ENCODE peak calls at places on chromosomes 3 and 15, in eight cellular contexts. U is fibroblast of pulmonary artery; Q is stimulated activated naive CD8-positive, alpha-beta T cell treated with anti-CD3 and anti-CD28 coated beads, Interleukin-15, Interleukin-2, amounts not matched to agents 100 U/mL and 50 U/mL, for 24 hours; T is NCI-H345; P is fibroblast of the aortic adventitia; M is foreskin fibroblast; V is upper lobe of right lung; E is AG20443. N is an unnamed sample.

GRCh38 chr3:120450261-120450913 is 405 bp downstream of the FSTL1 start:
- DNase-seq in E (peak; percentile 30), U (peak; percentile 44), Q (peak; percentile 16), M (no peak), T (no peak), V (peak; percentile 73), P (no peak), N (peak; percentile 68)

GRCh38 chr3:16907245-16907644 is 22.5 kb downstream of the PLCL2 start:
- DNase-seq in T (no peak), U (no peak), E (no peak), Q (no peak), V (no peak), M (no peak), P (peak; percentile 50), N (no peak)

GRCh38 chr3:49718419-49719213 is 868 bp downstream of the AMIGO3 start:
- DNase-seq in M (no peak), V (peak; percentile 74), Q (no peak), T (no peak), P (no peak), U (no peak), E (no peak), N (peak; percentile 74)

GRCh38 chr15:68658151-68658550 is 79.4 kb downstream of the CORO2B start:
- DNase-seq in M (no peak), P (no peak), V (peak; percentile 48), E (no peak), Q (no peak), T (no peak), U (no peak), N (no peak)

GRCh38 chr15:70094690-70095311 is 2.9 kb downstream of the TLE3 start:
- DNase-seq in M (no peak), E (no peak), P (no peak), V (no peak), U (peak; percentile 31), Q (no peak), T (peak; percentile 46), N (no peak)

GRCh38 chr3:89098964-89099585 is 8.3 kb upstream of the EPHA3 start:
- DNase-seq in U (peak; percentile 71), Q (peak; percentile 29), M (peak; percentile 30), V (no peak), P (peak; percentile 66), T (peak; percentile 24), E (peak; percentile 71), N (peak; percentile 69)

GRCh38 chr3:43869491-43869890 is 178.8 kb downstream of the ABHD5 start:
- DNase-seq in T (no peak), E (no peak), Q (no peak), M (no peak), V (no peak), U (no peak), P (no peak), N (no peak)

GRCh38 chr3:10935028-10935427 is 57.5 kb upstream of the SLC6A1 start:
- DNase-seq in P (no peak), E (no peak), M (no peak), U (no peak), Q (no peak), V (peak; percentile 48), T (no peak), N (peak; percentile 11)